ENCODE peak calls at places on chromosome 21, in four cellular contexts. One of them, this sample, is unnamed.

GRCh38 chr21:27813750-27814149 is 846.9 kb upstream of the ADAMTS5 start:
- DNase-seq in SK-N-SH: no peak
- DNase-seq in HCT116: no peak
- DNase-seq in GM23338: peak
- DNase-seq in this sample: no peak

GRCh38 chr21:40345700-40346099 is 478.5 kb downstream of the PCP4 start:
- DNase-seq in HCT116: no peak
- DNase-seq in SK-N-SH: no peak
- DNase-seq in GM23338: no peak
- DNase-seq in this sample: no peak

GRCh38 chr21:35062016-35062415 is 12.9 kb upstream of the RUNX1 start:
- DNase-seq in SK-N-SH: no peak
- DNase-seq in GM23338: no peak
- DNase-seq in HCT116: no peak
- DNase-seq in this sample: no peak

GRCh38 chr21:15820857-15821256 is 91.1 kb downstream of the USP25 start:
- DNase-seq in SK-N-SH: no peak
- DNase-seq in HCT116: no peak
- DNase-seq in GM23338: no peak
- DNase-seq in this sample: no peak

GRCh38 chr21:46397211-46397905 is 61.3 kb upstream of the DIP2A start:
- DNase-seq in GM23338: no peak
- DNase-seq in SK-N-SH: no peak
- DNase-seq in HCT116: no peak
- DNase-seq in this sample: no peak

GRCh38 chr21:45860493-45861155 is 120.9 kb upstream of the COL6A1 start:
- DNase-seq in GM23338: no peak
- DNase-seq in HCT116: no peak
- DNase-seq in SK-N-SH: no peak
- DNase-seq in this sample: no peak

GRCh38 chr21:16117331-16117730 is 387.5 kb downstream of the USP25 start:
- DNase-seq in HCT116: no peak
- DNase-seq in SK-N-SH: no peak
- DNase-seq in GM23338: no peak
- DNase-seq in this sample: no peak

GRCh38 chr21:15781986-15782385 is 52.2 kb downstream of the USP25 start:
- DNase-seq in GM23338: no peak
- DNase-seq in SK-N-SH: no peak
- DNase-seq in HCT116: no peak
- DNase-seq in this sample: no peak

GRCh38 chr21:34582506-34583150 is 32.3 kb downstream of the RCAN1 start:
- DNase-seq in HCT116: no peak
- DNase-seq in SK-N-SH: peak
- DNase-seq in GM23338: peak
- DNase-seq in this sample: peak

GRCh38 chr21:46266946-46267345 is 18.5 kb downstream of the MCM3AP start:
- DNase-seq in HCT116: no peak
- DNase-seq in SK-N-SH: no peak
- DNase-seq in GM23338: no peak
- DNase-seq in this sample: no peak

GRCh38 chr21:16395285-16395684 is 665.5 kb downstream of the USP25 start:
- DNase-seq in HCT116: no peak
- DNase-seq in SK-N-SH: no peak
- DNase-seq in GM23338: no peak
- DNase-seq in this sample: no peak

GRCh38 chr21:26965567-26966359 is 1.1 kb downstream of the ADAMTS5 start:
- DNase-seq in HCT116: no peak
- DNase-seq in SK-N-SH: peak
- DNase-seq in GM23338: peak
- DNase-seq in this sample: no peak

GRCh38 chr21:27390384-27390783 is 423.5 kb upstream of the ADAMTS5 start:
- DNase-seq in GM23338: no peak
- DNase-seq in HCT116: no peak
- DNase-seq in SK-N-SH: no peak
- DNase-seq in this sample: no peak

GRCh38 chr21:30444204-30444603 is 4.1 kb downstream of the KRTAP15-1 start:
- DNase-seq in HCT116: no peak
- DNase-seq in SK-N-SH: no peak
- DNase-seq in GM23338: peak
- DNase-seq in this sample: no peak

GRCh38 chr21:40300300-40300699 is 433.1 kb downstream of the PCP4 start:
- DNase-seq in SK-N-SH: no peak
- DNase-seq in HCT116: no peak
- DNase-seq in GM23338: no peak
- DNase-seq in this sample: no peak

GRCh38 chr21:45935628-45936027 is 45.9 kb upstream of the COL6A1 start:
- DNase-seq in HCT116: no peak
- DNase-seq in SK-N-SH: no peak
- DNase-seq in GM23338: peak
- DNase-seq in this sample: no peak

GRCh38 chr21:18655927-18656326 is 252.3 kb upstream of the TMPRSS15 start:
- DNase-seq in SK-N-SH: no peak
- DNase-seq in GM23338: no peak
- DNase-seq in HCT116: no peak
- DNase-seq in this sample: no peak

GRCh38 chr21:15278279-15278678 is 213.5 kb upstream of the NRIP1 start:
- DNase-seq in SK-N-SH: no peak
- DNase-seq in GM23338: no peak
- DNase-seq in HCT116: no peak
- DNase-seq in this sample: no peak

GRCh38 chr21:27290020-27290419 is 323.1 kb upstream of the ADAMTS5 start:
- DNase-seq in HCT116: no peak
- DNase-seq in SK-N-SH: no peak
- DNase-seq in GM23338: no peak
- DNase-seq in this sample: no peak

GRCh38 chr21:16308269-16308668 is 578.5 kb downstream of the USP25 start:
- DNase-seq in GM23338: no peak
- DNase-seq in SK-N-SH: no peak
- DNase-seq in HCT116: no peak
- DNase-seq in this sample: no peak

GRCh38 chr21:38806942-38807284 is 1.2 kb downstream of the ETS2 start:
- DNase-seq in SK-N-SH: peak
- DNase-seq in GM23338: no peak
- DNase-seq in HCT116: no peak
- DNase-seq in this sample: no peak

GRCh38 chr21:34808569-34809204 is 139.9 kb downstream of the CLIC6 start:
- DNase-seq in GM23338: no peak
- DNase-seq in HCT116: no peak
- DNase-seq in SK-N-SH: no peak
- DNase-seq in this sample: no peak

GRCh38 chr21:33682992-33683627 is 40.8 kb downstream of the ITSN1 start:
- DNase-seq in SK-N-SH: no peak
- DNase-seq in HCT116: peak
- DNase-seq in GM23338: no peak
- DNase-seq in this sample: no peak

GRCh38 chr21:35099310-35099709 is 50.2 kb upstream of the RUNX1 start:
- DNase-seq in GM23338: no peak
- DNase-seq in HCT116: no peak
- DNase-seq in SK-N-SH: no peak
- DNase-seq in this sample: no peak

GRCh38 chr21:46050651-46051378 is 47.1 kb upstream of the COL6A2 start:
- DNase-seq in HCT116: no peak
- DNase-seq in GM23338: no peak
- DNase-seq in SK-N-SH: no peak
- DNase-seq in this sample: no peak

GRCh38 chr21:34553199-34553952 is 41.4 kb upstream of the KCNE1 start:
- DNase-seq in GM23338: no peak
- DNase-seq in SK-N-SH: no peak
- DNase-seq in HCT116: peak
- DNase-seq in this sample: no peak

GRCh38 chr21:15164678-15165303 is 100.0 kb upstream of the NRIP1 start:
- DNase-seq in GM23338: no peak
- DNase-seq in SK-N-SH: no peak
- DNase-seq in HCT116: no peak
- DNase-seq in this sample: no peak

GRCh38 chr21:37986751-37987399 is 70.6 kb upstream of the KCNJ6 start:
- DNase-seq in HCT116: no peak
- DNase-seq in GM23338: no peak
- DNase-seq in SK-N-SH: no peak
- DNase-seq in this sample: no peak

GRCh38 chr21:38289697-38290096 is 32.9 kb downstream of the KCNJ15 start:
- DNase-seq in GM23338: no peak
- DNase-seq in HCT116: no peak
- DNase-seq in SK-N-SH: no peak
- DNase-seq in this sample: peak

GRCh38 chr21:46552865-46553379 is 52.0 kb downstream of the S100B start:
- DNase-seq in GM23338: no peak
- DNase-seq in SK-N-SH: no peak
- DNase-seq in HCT116: no peak
- DNase-seq in this sample: no peak

GRCh38 chr21:35170244-35170756 is 121.2 kb upstream of the RUNX1 start:
- DNase-seq in GM23338: no peak
- DNase-seq in HCT116: no peak
- DNase-seq in SK-N-SH: no peak
- DNase-seq in this sample: no peak

GRCh38 chr21:29144736-29145353 is 14.4 kb downstream of the MAP3K7CL start:
- DNase-seq in GM23338: no peak
- DNase-seq in HCT116: no peak
- DNase-seq in SK-N-SH: no peak
- DNase-seq in this sample: no peak

GRCh38 chr21:34938079-34938764 is 110.9 kb downstream of the RUNX1 start:
- DNase-seq in HCT116: no peak
- DNase-seq in GM23338: no peak
- DNase-seq in SK-N-SH: no peak
- DNase-seq in this sample: no peak

GRCh38 chr21:34201001-34201400 is 127.6 kb downstream of the MRPS6 start:
- DNase-seq in SK-N-SH: no peak
- DNase-seq in HCT116: no peak
- DNase-seq in GM23338: no peak
- DNase-seq in this sample: peak

GRCh38 chr21:31360717-31361116 is 16.7 kb upstream of the TIAM1 start:
- DNase-seq in GM23338: no peak
- DNase-seq in HCT116: no peak
- DNase-seq in SK-N-SH: no peak
- DNase-seq in this sample: no peak

GRCh38 chr21:35198004-35198403 is 148.9 kb upstream of the RUNX1 start:
- DNase-seq in HCT116: peak
- DNase-seq in SK-N-SH: no peak
- DNase-seq in GM23338: no peak
- DNase-seq in this sample: no peak

GRCh38 chr21:21216013-21216412 is 217.8 kb downstream of the NCAM2 start:
- DNase-seq in GM23338: no peak
- DNase-seq in SK-N-SH: peak
- DNase-seq in HCT116: no peak
- DNase-seq in this sample: no peak

GRCh38 chr21:41160036-41160435 is 7.9 kb upstream of the BACE2 start:
- DNase-seq in GM23338: no peak
- DNase-seq in HCT116: no peak
- DNase-seq in SK-N-SH: no peak
- DNase-seq in this sample: no peak

DNA sequence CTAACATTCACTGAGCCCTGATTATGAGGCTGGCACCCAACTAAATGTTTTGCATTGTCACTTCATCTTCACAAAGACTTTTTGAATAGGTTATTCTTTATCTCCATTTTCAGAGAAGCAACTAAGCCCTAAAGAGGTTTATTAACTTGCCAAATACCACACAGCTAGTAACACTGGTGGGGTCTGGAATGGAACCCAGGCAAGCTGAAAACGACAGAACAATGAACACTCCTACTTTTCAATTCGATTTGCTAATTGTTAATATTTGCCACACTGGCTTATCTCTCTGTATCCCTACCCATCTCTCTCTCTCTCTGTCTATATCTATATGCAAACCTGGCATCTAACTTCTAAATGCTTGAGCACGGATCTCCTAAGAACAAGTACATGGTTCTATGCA is 40.6 kb downstream of the MRPL39 start:
- DNase-seq in GM23338: no peak
- DNase-seq in SK-N-SH: no peak
- DNase-seq in HCT116: no peak
- DNase-seq in this sample: no peak
- TF ChIP-seq POLR2AphosphoS5 in GM23338: no peak
- TF ChIP-seq POLR2AphosphoS5 in SK-N-SH: no peak
- TF ChIP-seq POLR2AphosphoS5 in HCT116: no peak
- TF ChIP-seq POLR2AphosphoS5 in this sample: no peak

DNA sequence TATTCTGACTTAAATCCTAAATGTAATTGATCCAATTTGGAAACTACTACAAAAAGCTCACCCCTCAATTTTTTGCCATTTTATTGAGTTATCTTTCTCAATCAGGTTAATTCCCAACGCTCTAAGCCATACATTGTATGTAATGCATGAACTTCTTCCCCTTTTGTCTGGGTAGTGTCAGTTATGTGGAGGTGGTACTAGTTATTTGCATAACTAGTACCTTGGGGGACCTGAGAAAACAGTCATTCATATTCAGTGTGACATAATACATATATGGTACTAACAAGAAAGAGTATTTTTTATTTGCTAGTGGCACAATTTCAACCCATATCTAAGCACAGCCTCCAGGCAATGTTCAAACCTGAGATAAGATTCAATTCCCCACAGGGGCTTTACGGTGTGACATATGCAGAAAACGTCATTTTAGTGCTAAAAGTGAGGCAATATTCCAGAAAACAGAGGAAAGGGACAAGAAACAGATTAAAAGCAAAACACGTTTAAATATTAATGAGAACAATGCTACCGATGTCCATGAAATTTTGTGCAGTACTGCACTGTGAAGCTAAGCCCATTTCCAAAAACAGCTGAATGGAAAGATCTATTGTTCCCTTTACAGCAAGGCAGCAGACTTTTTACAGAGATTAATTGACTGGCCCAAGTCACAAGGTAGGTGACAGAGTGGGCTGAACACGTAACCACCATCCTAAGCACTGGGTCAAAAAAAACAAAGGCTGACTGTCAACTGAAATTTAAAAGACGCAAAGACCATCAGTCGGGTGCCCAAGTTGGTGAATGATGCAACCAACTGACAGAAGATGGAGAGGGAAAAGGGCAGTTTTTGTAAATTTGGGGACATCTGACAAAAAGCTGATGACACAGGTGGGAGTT is 1.4 kb downstream of the HLCS start:
- DNase-seq in SK-N-SH: no peak
- DNase-seq in HCT116: no peak
- DNase-seq in GM23338: no peak
- DNase-seq in this sample: no peak
- H3K27ac ChIP-seq in SK-N-SH: no peak
- H3K27ac ChIP-seq in HCT116: peak
- H3K27ac ChIP-seq in GM23338: no peak
- H3K27ac ChIP-seq in this sample: no peak

GRCh38 chr21:32456497-32456918 is 44.0 kb downstream of the EVA1C start:
- DNase-seq in HCT116: no peak
- DNase-seq in GM23338: no peak
- DNase-seq in SK-N-SH: no peak
- DNase-seq in this sample: no peak
- TF ChIP-seq POLR2AphosphoS5 in HCT116: no peak
- TF ChIP-seq POLR2AphosphoS5 in GM23338: no peak
- TF ChIP-seq POLR2AphosphoS5 in SK-N-SH: no peak
- TF ChIP-seq POLR2AphosphoS5 in this sample: no peak

GRCh38 chr21:36766511-36766910 is 67.6 kb downstream of the SIM2 start:
- DNase-seq in HCT116: no peak
- DNase-seq in SK-N-SH: no peak
- DNase-seq in GM23338: no peak
- DNase-seq in this sample: no peak
- H3K27ac ChIP-seq in HCT116: no peak
- H3K27ac ChIP-seq in SK-N-SH: no peak
- H3K27ac ChIP-seq in GM23338: no peak
- H3K27ac ChIP-seq in this sample: no peak

This sample was measured in HL-60.